ENCODE peak calls at places on chromosomes 5 and 9, in six cellular contexts. S is nephron progenitor cell, Q is ACHN, U is right lobe of liver, J is NCI-H1105 treated with DMSO at 0.1 percent for 48 hours, Y is AG08395. D is an unnamed sample.

GRCh38 chr9:893843-894420 is 52.4 kb downstream of the DMRT1 start:
- DNase-seq in S (peak), Q (peak), U (peak), J (peak), Y (peak), D (peak)

GRCh38 chr9:114655689-114656088 is 1.9 kb downstream of the TEX53 start:
- DNase-seq in S (no peak), Q (no peak), U (no peak), J (no peak), Y (peak), D (no peak)

GRCh38 chr5:14146725-14147124 is 3.6 kb downstream of the TRIO start:
- DNase-seq in S (no peak), Q (no peak), U (no peak), J (peak), Y (no peak), D (peak)

GRCh38 chr9:71812385-71812784 is 44.1 kb upstream of the CEMIP2 start:
- DNase-seq in S (no peak), Q (no peak), U (no peak), J (no peak), Y (peak), D (no peak)

GRCh38 chr9:132857031-132857430 is 21.1 kb downstream of the AK8 start:
- DNase-seq in S (no peak), Q (no peak), U (no peak), J (no peak), Y (peak), D (no peak)

GRCh38 chr5:75051217-75051751 is 1.1 kb downstream of the GCNT4 start:
- DNase-seq in S (peak), Q (no peak), U (no peak), J (peak), Y (no peak), D (no peak)

GRCh38 chr9:71587576-71588362 is 180.5 kb downstream of the CEMIP2 start:
- DNase-seq in S (no peak), Q (peak), U (no peak), J (no peak), Y (peak), D (no peak)

GRCh38 chr9:4550777-4551476 is 60.7 kb downstream of the SLC1A1 start:
- DNase-seq in S (no peak), Q (no peak), U (no peak), J (no peak), Y (no peak), D (no peak)

GRCh38 chr5:136087961-136088871 is 44.4 kb upstream of the SMAD5 start:
- DNase-seq in S (no peak), Q (no peak), U (peak), J (no peak), Y (peak), D (no peak)

GRCh38 chr9:75146229-75146628 is 57.9 kb downstream of the OSTF1 start:
- DNase-seq in S (no peak), Q (no peak), U (no peak), J (no peak), Y (peak), D (no peak)

D was measured in NCI-H2081.